ENCODE peak calls at places on chromosomes 5 and 9, in six cellular contexts. Y is stomach, O is left ventricle myocardium inferior, U is GM06990, K is body of pancreas, L is SJCRH30. R is an unnamed sample.
A peak's percentile ranks its signal among the peaks of the same experiment; 100 is the strongest.

GRCh38 chr5:58804331-58804730 is 221.5 kb downstream of the RAB3C start:
- DNase-seq in Y (no peak), O (no peak), U (no peak), K (no peak), L (no peak), R (no peak)

GRCh38 chr9:31388660-31389059 is 995.8 kb upstream of the ACO1 start:
- DNase-seq in Y (no peak), O (no peak), U (no peak), K (no peak), L (no peak), R (no peak)

GRCh38 chr5:26003966-26004365 is 1034.4 kb downstream of the CDH9 start:
- DNase-seq in Y (no peak), O (no peak), U (no peak), K (no peak), L (no peak), R (no peak)

GRCh38 chr9:127664324-127664677 is 42.5 kb upstream of the CFAP157 start:
- DNase-seq in Y (no peak), O (no peak), U (no peak), K (no peak), L (no peak), R (no peak)

GRCh38 chr5:43469671-43470396 is 13.8 kb downstream of the TMEM267 start:
- DNase-seq in Y (no peak), O (no peak), U (no peak), K (no peak), L (no peak), R (no peak)

GRCh38 chr5:96991708-96992107 is 55.8 kb downstream of the LNPEP start:
- DNase-seq in Y (no peak), O (no peak), U (no peak), K (no peak), L (no peak), R (no peak)

GRCh38 chr5:180396931-180397330 is 43.8 kb upstream of the GFPT2 start:
- DNase-seq in Y (no peak), O (no peak), U (no peak), K (no peak), L (no peak), R (no peak)

GRCh38 chr9:86893811-86894490 is 53.4 kb downstream of the GAS1 start:
- DNase-seq in Y (no peak), O (no peak), U (no peak), K (peak; percentile 53), L (no peak), R (no peak)

GRCh38 chr5:172051643-172052362 is 45.4 kb upstream of the FBXW11 start:
- DNase-seq in Y (no peak), O (no peak), U (no peak), K (no peak), L (no peak), R (no peak)

GRCh38 chr9:87855061-87855460 is 27.6 kb upstream of the SPATA31E1 start:
- DNase-seq in Y (no peak), O (no peak), U (no peak), K (no peak), L (no peak), R (no peak)

GRCh38 chr5:127450046-127450445 is 67.4 kb upstream of the PRRC1 start:
- DNase-seq in Y (no peak), O (no peak), U (no peak), K (no peak), L (no peak), R (no peak)

GRCh38 chr9:127874301-127875216 is 2.9 kb downstream of the AK1 start:
- DNase-seq in Y (no peak), O (no peak), U (no peak), K (no peak), L (no peak), R (no peak)

GRCh38 chr5:78361226-78361993 is 993 bp downstream of the SCAMP1 start:
- DNase-seq in Y (peak; percentile 79), O (peak; percentile 28), U (no peak), K (peak; percentile 75), L (peak; percentile 47), R (peak; percentile 60)

GRCh38 chr5:95709967-95710650 is 21.0 kb upstream of the RHOBTB3 start:
- DNase-seq in Y (peak; percentile 45), O (peak; percentile 44), U (no peak), K (peak; percentile 84), L (peak; percentile 77), R (no peak)

GRCh38 chr5:74167206-74167929 is 473.2 kb downstream of the ENC1 start:
- DNase-seq in Y (no peak), O (no peak), U (no peak), K (no peak), L (no peak), R (no peak)

GRCh38 chr5:119355636-119356383 is at the start of gene TNFAIP8:
- DNase-seq in Y (peak; percentile 62), O (peak; percentile 62), U (peak; percentile 85), K (peak; percentile 69), L (peak; percentile 44), R (no peak)

GRCh38 chr5:153777681-153778080 is 261.0 kb downstream of the FAM114A2 start:
- DNase-seq in Y (no peak), O (no peak), U (no peak), K (no peak), L (no peak), R (no peak)

GRCh38 chr9:76162751-76163500 is 231.3 kb downstream of the RFK start:
- DNase-seq in Y (no peak), O (no peak), U (no peak), K (no peak), L (no peak), R (no peak)

GRCh38 chr9:21991039-21991959 is 2.9 kb downstream of the CDKN2A start:
- DNase-seq in Y (no peak), O (no peak), U (no peak), K (no peak), L (no peak), R (no peak)

GRCh38 chr5:95261369-95262175 is 23.3 kb downstream of the MCTP1 start:
- DNase-seq in Y (no peak), O (no peak), U (no peak), K (no peak), L (peak; percentile 14), R (peak; percentile 31)

GRCh38 chr5:54455413-54456157 is at the start of gene HSPB3:
- DNase-seq in Y (no peak), O (peak; percentile 38), U (no peak), K (no peak), L (peak; percentile 48), R (peak; percentile 53)

GRCh38 chr5:26553079-26553478 is 485.3 kb downstream of the CDH9 start:
- DNase-seq in Y (no peak), O (no peak), U (no peak), K (no peak), L (no peak), R (no peak)

GRCh38 chr9:126690431-126691051 is 76.8 kb downstream of the LMX1B start:
- DNase-seq in Y (peak; percentile 73), O (peak; percentile 59), U (peak; percentile 34), K (peak; percentile 79), L (peak; percentile 80), R (peak; percentile 80)

DNA sequence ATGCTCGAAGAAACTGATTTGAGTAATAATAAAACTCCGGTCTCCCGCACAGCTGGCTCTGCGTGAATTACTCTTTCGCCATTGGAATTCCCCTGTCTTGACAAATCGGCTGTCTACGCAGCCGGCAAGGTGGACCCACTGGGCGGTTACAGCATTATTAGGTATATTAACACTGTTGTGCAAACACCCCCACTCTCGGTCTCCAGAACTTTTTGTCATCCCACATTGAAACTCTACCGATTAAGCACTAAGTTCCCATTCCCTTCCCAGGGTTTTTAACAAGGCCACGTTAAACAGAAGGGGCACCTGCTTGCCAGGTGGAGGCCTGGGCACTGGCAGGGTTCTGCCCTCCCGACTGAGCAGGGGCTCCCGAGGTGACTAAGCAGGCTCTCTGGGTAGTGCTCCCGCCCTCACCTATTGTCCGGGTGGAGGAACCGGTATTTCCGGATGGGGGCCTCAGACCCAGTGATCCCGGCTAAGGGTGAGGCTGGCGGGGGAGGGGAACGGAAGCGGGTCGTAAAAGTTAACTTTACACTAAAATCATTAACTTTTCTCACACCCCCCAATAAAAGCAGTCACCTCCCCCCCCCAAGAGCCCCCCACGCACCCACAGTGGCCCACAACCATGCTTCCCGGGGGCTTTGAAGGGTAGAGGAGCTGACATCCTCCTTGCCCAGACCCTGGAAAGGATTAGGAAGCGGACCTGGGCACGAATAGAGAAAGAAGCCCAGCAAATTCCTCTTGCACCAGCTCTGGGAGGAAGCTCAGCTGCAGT is 53.5 kb upstream of the TJP2 start:
- DNase-seq in Y (peak; percentile 97), O (no peak), U (peak; percentile 18), K (peak; percentile 98), L (no peak), R (peak; percentile 66)
- H3K36me3 ChIP-seq in Y (no peaks in the 10 kb centered on the region), O (no peaks in the 10 kb centered on the region), U (no peaks in the 10 kb centered on the region), K (no peaks in the 10 kb centered on the region), L (no peaks in the 10 kb centered on the region), R (no peaks in the 10 kb centered on the region)

GRCh38 chr9:98209530-98209929 is 17.1 kb upstream of the CORO2A start:
- DNase-seq in Y (no peak), O (no peak), U (no peak), K (no peak), L (no peak), R (no peak)

GRCh38 chr9:98206754-98207153 is 14.3 kb upstream of the CORO2A start:
- DNase-seq in Y (no peak), O (no peak), U (no peak), K (no peak), L (no peak), R (no peak)

GRCh38 chr9:98210435-98210834 is 18.0 kb upstream of the CORO2A start:
- DNase-seq in Y (peak; percentile 71), O (no peak), U (no peak), K (no peak), L (no peak), R (no peak)

GRCh38 chr9:98207606-98208005 is 15.2 kb upstream of the CORO2A start:
- DNase-seq in Y (no peak), O (no peak), U (no peak), K (no peak), L (peak; percentile 29), R (no peak)

GRCh38 chr9:98208635-98209034 is 16.2 kb upstream of the CORO2A start:
- DNase-seq in Y (peak; percentile 75), O (no peak), U (no peak), K (no peak), L (no peak), R (no peak)
- H3K36me3 ChIP-seq in Y (peaks cover 47% of the 10 kb centered on the region), O (peaks cover 19% of the 10 kb centered on the region), U (no peaks in the 10 kb centered on the region), K (no peaks in the 10 kb centered on the region), L (peaks cover 2% of the 10 kb centered on the region), R (peaks cover 4% of the 10 kb centered on the region)

GRCh38 chr9:109051733-109052132 is 38.4 kb upstream of the CTNNAL1 start:
- DNase-seq in Y (no peak), O (no peak), U (no peak), K (no peak), L (no peak), R (no peak)
- H3K36me3 ChIP-seq in Y (peaks cover 97% of the 10 kb centered on the region), O (peaks cover 88% of the 10 kb centered on the region), U (peaks cover 7% of the 10 kb centered on the region), K (no peaks in the 10 kb centered on the region), L (peaks cover 76% of the 10 kb centered on the region), R (peaks cover 89% of the 10 kb centered on the region)

DNA sequence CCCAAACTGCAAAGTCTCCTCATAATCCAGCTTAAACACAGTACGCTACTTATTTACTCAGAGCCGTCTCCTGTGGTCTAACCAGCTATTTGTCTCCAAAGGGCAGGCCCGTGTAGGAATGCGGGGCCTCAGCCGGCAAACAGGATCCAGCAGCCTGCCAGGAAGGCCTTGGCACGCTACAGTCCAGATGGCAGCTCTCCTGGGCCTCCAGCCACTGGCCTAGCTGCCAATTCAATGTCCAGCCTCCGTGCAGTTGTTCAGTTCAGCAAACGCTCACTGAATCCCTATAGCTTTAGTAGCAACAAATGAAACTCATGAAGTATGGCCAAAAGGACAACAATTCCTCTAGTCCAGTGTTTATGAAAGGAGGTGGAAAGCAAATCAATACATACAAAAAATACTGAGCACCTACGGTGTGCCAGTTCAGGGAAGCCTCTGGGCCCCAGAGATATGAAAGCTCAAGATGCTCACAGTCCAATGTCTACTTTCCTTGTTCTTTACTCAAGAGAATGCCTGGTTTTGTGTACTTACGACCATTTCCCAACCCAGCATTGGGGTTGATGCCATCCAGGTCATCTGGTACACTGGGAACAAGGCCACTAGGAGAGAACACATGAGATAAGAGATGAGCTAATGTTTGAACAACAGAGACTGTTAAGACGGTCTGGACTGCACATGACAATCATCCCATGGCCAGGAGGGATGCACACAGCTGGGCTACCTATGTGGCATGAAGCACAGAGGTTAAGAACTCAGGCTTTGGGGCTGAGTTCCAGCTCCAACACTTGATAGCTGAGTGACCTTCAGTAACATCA is 8.3 kb downstream of the CDK5RAP2 start:
- DNase-seq in Y (peak; percentile 84), O (peak; percentile 67), U (no peak), K (peak; percentile 80), L (no peak), R (no peak)
- H3K36me3 ChIP-seq in Y (peaks cover 55% of the 10 kb centered on the region), O (peaks cover 50% of the 10 kb centered on the region), U (peaks cover 13% of the 10 kb centered on the region), K (no peaks in the 10 kb centered on the region), L (peaks cover 66% of the 10 kb centered on the region), R (peaks cover 71% of the 10 kb centered on the region)

R was measured in WERI-Rb-1.